ENCODE peak calls at places on chromosomes 4 and X, in six cellular contexts. U is H1, Q is GM12892, D is HepG2, Z is GM12878, H is K562. N is an unnamed sample.

GRCh38 chr4:76960014-76960413 is 10.5 kb downstream of the SEPTIN11 start:
- DNase-seq in D (peak), U (no peak), H (no peak), Z (peak), Q (no peak), N (no peak)

GRCh38 chr4:186727149-186727976 is 3.7 kb upstream of the FAT1 start:
- DNase-seq in H (no peak), D (no peak), Z (no peak), U (no peak), Q (no peak), N (no peak)

GRCh38 chr4:17758459-17758858 is 23.0 kb downstream of the FAM184B start:
- DNase-seq in Q (no peak), D (no peak), Z (no peak), H (no peak), U (no peak), N (no peak)

GRCh38 chr4:138939960-138940359 is 75.6 kb upstream of the NOCT start:
- DNase-seq in Z (no peak), D (peak), U (no peak), H (no peak), Q (no peak), N (no peak)

GRCh38 chr4:169745291-169745690 is 12.5 kb downstream of the HPF1 start:
- DNase-seq in Z (no peak), U (no peak), D (no peak), Q (no peak), H (no peak), N (no peak)

GRCh38 chr4:168598191-168598590 is 101.3 kb downstream of the PALLD start:
- DNase-seq in D (no peak), H (no peak), Z (no peak), U (no peak), Q (no peak), N (no peak)

GRCh38 chr4:98996056-98996941 is 778 bp downstream of the METAP1 start:
- DNase-seq in D (peak), Z (no peak), H (peak), U (no peak), Q (no peak), N (peak)

GRCh38 chr4:41134581-41134980 is 79.8 kb downstream of the APBB2 start:
- DNase-seq in U (no peak), H (no peak), Q (no peak), Z (no peak), D (no peak), N (no peak)

GRCh38 chr4:89067407-89067806 is 10.4 kb upstream of the FAM13A start:
- DNase-seq in D (no peak), U (no peak), H (no peak), Z (no peak), Q (no peak), N (no peak)

GRCh38 chrX:50893466-50893865 is 17.1 kb upstream of the BMP15 start:
- DNase-seq in U (no peak), D (no peak), H (no peak), Z (no peak), Q (no peak), N (no peak)

GRCh38 chr4:94419956-94420355 is 31.8 kb upstream of the PDLIM5 start:
- DNase-seq in Z (no peak), D (peak), U (no peak), Q (no peak), H (peak), N (no peak)

GRCh38 chrX:97740886-97741285 is 857.2 kb downstream of the RPA4 start:
- DNase-seq in H (no peak), Q (no peak), D (no peak), U (no peak), Z (no peak), N (no peak)

GRCh38 chr4:181674315-181674714 is 568.9 kb upstream of the TENM3 start:
- DNase-seq in U (no peak), D (no peak), Q (no peak), Z (no peak), H (no peak), N (no peak)

GRCh38 chr4:116357758-116358157 is 727.6 kb downstream of the TRAM1L1 start:
- DNase-seq in H (no peak), Z (no peak), Q (no peak), D (peak), U (no peak), N (no peak)

GRCh38 chrX:102976290-102976689 is 39.2 kb downstream of the RAB40AL start:
- DNase-seq in U (no peak), Z (no peak), D (no peak), H (no peak), Q (no peak), N (no peak)

GRCh38 chr4:130238121-130238520 is 1142.2 kb downstream of the C4orf33 start:
- DNase-seq in Q (no peak), U (no peak), H (no peak), Z (no peak), D (no peak), N (no peak)

GRCh38 chrX:115630204-115630603 is 69.2 kb downstream of the PLS3 start:
- DNase-seq in U (no peak), D (no peak), H (no peak), Z (no peak), Q (no peak), N (no peak)

GRCh38 chrX:134236690-134237362 is at the start of gene CCDC160:
- DNase-seq in H (no peak), Q (no peak), D (peak), U (peak), Z (no peak), N (peak)

GRCh38 chr4:98919996-98920395 is 8.9 kb downstream of the EIF4E start:
- DNase-seq in H (no peak), Z (no peak), Q (no peak), U (no peak), D (no peak), N (no peak)

GRCh38 chrX:143486105-143486504 is 31.2 kb downstream of the SPANXN3 start:
- DNase-seq in D (no peak), U (no peak), Z (no peak), Q (no peak), H (no peak), N (no peak)

GRCh38 chr4:81807927-81808672 is 336.4 kb upstream of the RASGEF1B start:
- DNase-seq in D (no peak), Q (no peak), H (peak), Z (no peak), U (no peak), N (no peak)

GRCh38 chrX:74421181-74422028 is at the start of gene SLC16A2:
- DNase-seq in U (peak), Q (no peak), D (no peak), H (no peak), Z (no peak), N (peak)

GRCh38 chrX:33307954-33308353 is 96.6 kb upstream of the DMD start:
- DNase-seq in H (no peak), U (no peak), Z (no peak), D (no peak), Q (no peak), N (no peak)

GRCh38 chr4:158799013-158799770 is 30.4 kb downstream of the FNIP2 start:
- DNase-seq in H (no peak), D (no peak), Q (no peak), Z (no peak), U (no peak), N (no peak)

GRCh38 chr4:116413222-116413621 is 672.2 kb downstream of the TRAM1L1 start:
- DNase-seq in U (no peak), Q (no peak), Z (no peak), D (no peak), H (no peak), N (no peak)

GRCh38 chrX:9728271-9728670 is 37.4 kb downstream of the GPR143 start:
- DNase-seq in Z (no peak), D (no peak), Q (no peak), H (no peak), U (no peak), N (no peak)

GRCh38 chrX:127574829-127575228 is 477.4 kb downstream of the ACTRT1 start:
- DNase-seq in D (no peak), U (no peak), Q (no peak), H (no peak), Z (no peak), N (no peak)
- TF ChIP-seq POLR2AphosphoS5 in D (no peak), U (no peak), Q (no peak), H (no peak), Z (no peak), N (no peak)

GRCh38 chrX:149630681-149631292 is 805 bp downstream of the TMEM185A start:
- DNase-seq in D (peak), Q (no peak), Z (no peak), U (no peak), H (no peak), N (no peak)
- TF ChIP-seq TAF1 in D (no peak), Q (no peak), Z (no peak), U (no peak), H (no peak), N (no peak)

GRCh38 chrX:101407748-101408529 is at the start of the genes GLA and HNRNPH2:
- DNase-seq in Q (peak), H (peak), D (peak), U (peak), Z (peak), N (peak)
- TF ChIP-seq POLR2A in Q (peak), H (peak), D (peak), U (peak), Z (peak), N (no peak)

DNA sequence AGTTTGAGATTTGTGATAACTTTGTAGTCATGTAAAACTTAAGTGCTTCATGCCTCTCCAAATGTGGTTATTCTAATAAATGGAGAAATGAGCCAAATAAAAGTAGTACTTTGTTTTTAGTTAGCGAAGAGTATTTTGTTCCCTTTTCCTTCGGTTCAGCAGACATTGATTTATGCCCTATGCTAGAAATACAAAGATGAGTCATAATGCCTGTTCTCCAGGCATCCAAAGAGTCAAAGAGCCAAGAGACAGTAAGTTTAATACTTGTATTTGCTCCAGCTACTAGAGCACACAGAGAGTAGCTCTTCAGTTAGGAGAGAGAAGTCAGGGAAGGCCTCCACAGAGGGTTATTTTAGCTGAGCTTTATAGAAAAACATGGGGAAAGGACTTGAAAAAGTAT is 38.8 kb downstream of the PLAC8 start:
- DNase-seq in U (no peak), D (no peak), H (no peak), Z (no peak), Q (no peak), N (no peak)
- TF ChIP-seq POLR2AphosphoS5 in U (no peak), D (no peak), H (no peak), Z (no peak), Q (no peak), N (no peak)

N was measured in GM12891.